ENCODE peak calls at places on chromosomes 5 and 9, in seven cellular contexts. M is cardiac muscle cell, U is brain microvascular endothelial cell, B is psoas muscle, X is foreskin fibroblast, D is testis, Q is AG04449. C is an unnamed sample.

GRCh38 chr9:7735311-7735710 is 64.3 kb downstream of the DMAC1 start:
- DNase-seq in B (no peak), X (no peak), Q (no peak), M (no peak), D (no peak), U (no peak), C (no peak)

GRCh38 chr9:133527444-133527920 is 2.7 kb upstream of the MYMK start:
- DNase-seq in X (no peak), U (no peak), Q (no peak), D (peak; percentile 61), B (peak; percentile 66), M (peak; percentile 74), C (no peak)

GRCh38 chr5:153818626-153819025 is 220.1 kb downstream of the FAM114A2 start:
- DNase-seq in D (no peak), X (peak; percentile 41), B (no peak), Q (no peak), U (no peak), M (no peak), C (no peak)

GRCh38 chr5:68303038-68303738 is 87.6 kb downstream of the PIK3R1 start:
- DNase-seq in U (no peak), X (no peak), M (no peak), Q (no peak), D (no peak), B (no peak), C (no peak)

GRCh38 chr9:3177921-3178320 is 334.0 kb upstream of the PUM3 start:
- DNase-seq in D (no peak), X (peak; percentile 15), B (no peak), Q (no peak), U (no peak), M (no peak), C (no peak)

GRCh38 chr5:127015716-127016115 is 14.6 kb downstream of the MARCHF3 start:
- DNase-seq in D (no peak), B (no peak), X (no peak), Q (no peak), U (no peak), M (no peak), C (no peak)

GRCh38 chr5:107633171-107633901 is 37.4 kb downstream of the EFNA5 start:
- DNase-seq in M (no peak), B (no peak), Q (no peak), U (peak; percentile 38), D (no peak), X (peak; percentile 75), C (no peak)

GRCh38 chr5:149203896-149204544 is 62.7 kb downstream of the ABLIM3 start:
- DNase-seq in Q (no peak), B (no peak), M (no peak), D (no peak), U (peak; percentile 47), X (peak; percentile 55), C (no peak)

GRCh38 chr5:87151547-87151946 is 116.1 kb upstream of the RASA1 start:
- DNase-seq in U (peak; percentile 74), X (peak; percentile 92), M (peak; percentile 80), Q (peak; percentile 65), B (no peak), D (no peak), C (no peak)

GRCh38 chr9:84293001-84293798 is 47.4 kb downstream of the SLC28A3 start:
- DNase-seq in B (no peak), X (no peak), D (no peak), Q (no peak), U (no peak), M (no peak), C (peak; percentile 33)

GRCh38 chr5:616342-617039 is 4.4 kb downstream of the CEP72 start:
- DNase-seq in U (no peak), Q (no peak), D (no peak), B (no peak), X (no peak), M (peak; percentile 9), C (no peak)

GRCh38 chr9:111360881-111361280 is 30.9 kb upstream of the OR2K2 start:
- DNase-seq in X (no peak), U (no peak), B (no peak), D (no peak), M (no peak), Q (no peak), C (no peak)

GRCh38 chr5:119269061-119269579 is 86.7 kb upstream of the TNFAIP8 start:
- DNase-seq in X (no peak), M (no peak), U (peak; percentile 12), Q (no peak), B (no peak), D (no peak), C (peak; percentile 68)

DNA sequence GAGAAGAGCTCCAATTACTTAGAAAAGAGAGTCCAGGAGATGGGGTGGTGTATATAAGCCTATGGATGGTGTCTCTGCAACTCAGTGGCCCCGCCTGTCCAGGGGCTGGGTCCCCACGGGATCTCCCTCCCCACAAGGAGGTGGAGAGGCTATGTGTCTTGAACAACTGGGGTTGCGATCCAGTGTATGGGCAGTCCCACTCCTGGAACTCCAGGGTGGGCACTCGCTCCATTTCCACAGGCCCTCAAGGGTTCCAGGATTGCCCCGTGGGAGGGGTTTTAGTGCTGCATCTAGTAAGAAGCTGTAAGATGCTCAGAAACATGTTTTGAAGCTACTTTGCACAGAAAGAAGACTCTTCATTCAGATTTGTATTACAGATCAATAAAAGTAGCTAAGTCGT is 558 bp upstream of the SMAD5 start:
- DNase-seq in M (no peak), X (no peak), Q (no peak), U (no peak), D (peak; percentile 36), B (peak; percentile 17), C (no peak)
- TF ChIP-seq CTCF in M (no peak), X (no peak), Q (no peak), U (no peak), D (no peak), B (no peak), C (no peak)

DNA sequence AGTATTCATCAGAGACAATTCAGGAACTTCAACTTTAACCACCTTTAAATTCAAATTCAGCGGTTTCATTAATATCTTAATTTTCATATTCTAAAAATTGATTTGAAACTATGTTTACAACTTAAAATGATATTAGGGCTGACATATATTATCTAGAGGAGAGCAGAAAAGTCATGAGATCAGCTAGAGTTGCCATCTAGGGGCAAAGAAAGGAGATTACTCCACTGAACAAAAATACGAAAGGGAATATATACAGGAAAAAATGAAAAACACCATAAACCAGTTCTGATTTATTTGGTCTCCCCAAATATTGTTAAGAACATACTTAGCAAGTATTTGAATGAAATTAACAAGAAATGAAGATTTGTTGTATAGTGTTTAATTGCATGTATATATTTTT is 946.3 kb downstream of the DTWD2 start:
- DNase-seq in B (no peak), Q (no peak), M (peak; percentile 7), X (no peak), D (no peak), U (no peak), C (peak; percentile 14)
- TF ChIP-seq CTCF in B (no peak), Q (no peak), M (peak; percentile 17), X (peak; percentile 5), D (no peak), U (no peak), C (peak; percentile 10)

DNA sequence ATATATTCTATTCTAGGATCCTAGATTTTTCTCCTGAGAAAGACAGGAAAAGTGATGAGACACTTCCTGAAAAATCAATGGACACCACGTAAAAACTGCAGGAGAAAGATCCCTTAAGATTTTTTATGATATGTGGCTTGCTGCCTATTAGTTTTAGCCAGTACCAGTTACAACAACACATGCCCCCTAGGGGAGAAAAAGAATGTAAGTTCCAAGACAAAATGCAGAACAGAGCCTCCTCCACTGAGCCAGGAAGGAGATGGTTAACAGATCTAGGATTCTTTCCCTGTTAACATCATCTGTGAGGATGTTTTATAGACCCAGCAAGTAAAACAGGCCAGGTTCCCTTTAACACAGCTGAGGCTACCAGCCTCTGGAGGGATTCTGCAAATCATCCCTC is 574.7 kb downstream of the TLE4 start:
- DNase-seq in X (peak; percentile 26), U (peak; percentile 22), M (no peak), Q (no peak), B (no peak), D (no peak), C (no peak)
- TF ChIP-seq CTCF in X (peak; percentile 22), U (peak; percentile 51), M (no peak), Q (peak; percentile 3), B (peak; percentile 13), D (no peak), C (no peak)

GRCh38 chr9:87725900-87726709 is at the start of gene CTSL:
- DNase-seq in X (peak; percentile 90), D (peak; percentile 97), M (peak; percentile 93), U (peak; percentile 72), B (peak; percentile 94), Q (no peak), C (peak; percentile 53)
- TF ChIP-seq CTCF in X (no peak), D (no peak), M (peak; percentile 21), U (peak; percentile 25), B (no peak), Q (peak; percentile 41), C (peak; percentile 13)

GRCh38 chr9:134585021-134585561 is 56.5 kb upstream of the COL5A1 start:
- DNase-seq in B (no peak), U (no peak), D (no peak), M (no peak), Q (no peak), X (no peak), C (no peak)

GRCh38 chr9:134591082-134591571 is 50.5 kb upstream of the COL5A1 start:
- DNase-seq in D (no peak), M (peak; percentile 49), B (no peak), U (no peak), Q (no peak), X (no peak), C (no peak)

GRCh38 chr9:134590240-134591081 is 51.1 kb upstream of the COL5A1 start:
- DNase-seq in Q (no peak), X (no peak), D (no peak), U (no peak), B (no peak), M (peak; percentile 82), C (no peak)

GRCh38 chr9:134589748-134590147 is 51.9 kb upstream of the COL5A1 start:
- DNase-seq in Q (no peak), D (no peak), X (no peak), U (no peak), M (no peak), B (no peak), C (no peak)

DNA sequence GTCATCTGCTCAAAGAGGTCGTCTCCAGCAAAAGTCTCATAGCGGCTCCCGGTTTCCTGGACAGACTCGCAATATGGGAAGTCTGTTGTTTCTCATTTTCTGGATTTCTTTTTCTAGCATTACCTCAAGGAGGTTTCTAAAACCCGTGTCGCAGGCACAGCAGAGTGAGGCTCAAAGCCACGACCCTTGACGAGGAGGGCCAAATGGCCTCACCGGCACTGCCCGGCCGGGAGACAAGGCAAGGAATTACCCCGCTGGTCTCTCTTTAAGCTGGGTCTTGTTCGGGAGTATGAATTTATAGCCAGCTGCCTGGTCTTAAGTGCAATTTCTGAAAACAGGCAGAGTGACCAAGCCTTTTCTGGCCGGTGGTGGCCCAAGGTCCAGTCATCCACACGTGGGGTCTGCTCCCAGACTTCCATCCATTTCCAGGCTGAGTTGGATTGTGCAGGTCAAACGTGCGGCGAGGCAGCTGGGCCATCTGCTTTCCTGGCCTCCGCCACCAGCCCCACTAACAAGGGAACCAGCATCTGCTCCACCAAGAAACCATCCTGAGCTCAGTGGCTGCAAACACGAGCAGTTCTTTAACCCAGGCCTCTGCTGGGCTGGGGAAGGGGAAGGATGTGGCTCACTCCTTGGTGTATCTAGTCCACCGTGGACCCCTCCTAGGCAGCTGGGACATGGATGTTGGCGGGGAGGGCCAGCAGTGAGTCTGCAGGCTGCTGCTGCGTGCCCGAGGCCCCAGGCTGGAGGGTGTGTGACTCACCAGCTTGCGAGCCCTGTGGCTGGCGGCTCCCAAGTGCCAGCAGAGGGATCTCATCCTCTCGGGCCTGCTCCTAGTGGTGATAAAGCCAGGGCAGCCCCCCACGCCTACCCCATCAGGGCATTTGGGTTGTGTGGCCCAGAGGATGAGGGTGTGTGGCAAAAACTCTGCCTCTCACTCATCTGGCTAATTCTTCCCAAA is 55.6 kb upstream of the COL5A1 start:
- DNase-seq in M (peak; percentile 62), Q (no peak), X (peak; percentile 82), U (peak; percentile 73), D (no peak), B (no peak), C (no peak)
- TF ChIP-seq CTCF in M (peak; percentile 10), Q (peak; percentile 61), X (peak; percentile 17), U (peak; percentile 68), D (no peak), B (no peak), C (no peak)